ENCODE peak calls at places on chromosomes 16 and 17, in nine cellular contexts. W is GM10248; O is hepatocyte; G is H1; C is fibroblast of mammary gland; R is body of pancreas; X is lung; Z is heart left ventricle; T is CD4-positive, alpha-beta T cell. V is an unnamed sample.

GRCh38 chr17:38538906-38539305 is 66.8 kb downstream of the SRCIN1 start:
- DNase-seq in X (no peak), T (no peak), G (no peak), R (peak), C (no peak), W (no peak), Z (no peak), O (no peak), V (no peak)

GRCh38 chr17:29710891-29711418 is 88.2 kb upstream of the CORO6 start:
- DNase-seq in X (no peak), R (no peak), W (no peak), O (peak), C (peak), T (no peak), Z (no peak), G (no peak), V (peak)

GRCh38 chr16:23316232-23316631 is 14.1 kb downstream of the SCNN1B start:
- DNase-seq in R (no peak), X (no peak), T (no peak), W (no peak), C (no peak), Z (no peak), O (no peak), G (no peak), V (no peak)

GRCh38 chr17:43545383-43545632 is 832 bp downstream of the ETV4 start:
- DNase-seq in R (peak), W (peak), O (no peak), X (peak), G (no peak), C (no peak), Z (peak), T (no peak), V (no peak)

GRCh38 chr17:28216528-28216927 is 102.5 kb upstream of the TMEM97 start:
- DNase-seq in G (no peak), W (no peak), C (peak), Z (no peak), R (no peak), T (no peak), X (no peak), O (no peak), V (peak)

GRCh38 chr16:12517310-12517694 is 286.4 kb downstream of the CPPED1 start:
- DNase-seq in W (no peak), R (no peak), G (no peak), T (no peak), X (no peak), Z (no peak), C (no peak), O (no peak), V (no peak)

GRCh38 chr17:6755731-6756184 is at the start of gene XAF1:
- DNase-seq in O (no peak), R (no peak), T (peak), C (peak), W (peak), X (peak), Z (peak), G (no peak), V (peak)

GRCh38 chr17:43723697-43724359 is 34.8 kb downstream of the SOST start:
- DNase-seq in O (no peak), Z (no peak), G (no peak), R (no peak), X (no peak), T (no peak), W (no peak), C (peak), V (peak)

GRCh38 chr17:13073013-13073412 is 55.2 kb upstream of the ELAC2 start:
- DNase-seq in Z (no peak), W (no peak), C (no peak), G (no peak), T (no peak), O (no peak), X (no peak), R (no peak), V (no peak)

GRCh38 chr16:28826141-28826540 is 3.3 kb downstream of the ATXN2L start:
- DNase-seq in Z (no peak), C (peak), X (no peak), O (no peak), T (no peak), R (no peak), W (no peak), G (no peak), V (no peak)

GRCh38 chr16:53061701-53062159 is 6.9 kb downstream of the CHD9 start:
- DNase-seq in C (no peak), Z (peak), G (no peak), T (no peak), W (peak), X (peak), R (no peak), O (no peak), V (no peak)

GRCh38 chr16:51465026-51465425 is 314.0 kb upstream of the SALL1 start:
- DNase-seq in O (no peak), R (no peak), Z (no peak), W (no peak), G (no peak), T (no peak), C (peak), X (no peak), V (peak)

GRCh38 chr17:79707931-79708891 is 22.5 kb upstream of the ENPP7 start:
- DNase-seq in G (no peak), T (peak), Z (peak), W (peak), O (peak), C (peak), X (no peak), R (peak), V (peak)

GRCh38 chr17:81912441-81913309 is 1.5 kb upstream of the PCYT2 start:
- DNase-seq in O (peak), W (no peak), X (no peak), T (no peak), G (no peak), R (no peak), C (no peak), Z (no peak), V (no peak)

GRCh38 chr17:13888043-13888442 is 181.3 kb upstream of the COX10 start:
- DNase-seq in R (peak), G (no peak), C (peak), O (peak), W (no peak), T (no peak), X (no peak), Z (peak), V (no peak)

GRCh38 chr17:74971842-74972106 is 785 bp downstream of the HID1 start:
- DNase-seq in W (no peak), T (no peak), G (no peak), R (no peak), O (no peak), X (no peak), Z (no peak), C (no peak), V (no peak)

GRCh38 chr16:89037261-89038152 is 56.1 kb upstream of the ACSF3 start:
- DNase-seq in Z (no peak), C (peak), W (peak), T (peak), O (peak), X (no peak), R (no peak), G (peak), V (peak)

GRCh38 chr17:81332949-81333570 is 38.0 kb upstream of the SLC38A10 start:
- DNase-seq in X (no peak), G (no peak), T (no peak), C (no peak), R (no peak), O (no peak), W (no peak), Z (no peak), V (no peak)

GRCh38 chr16:85759631-85760419 is 8.9 kb upstream of the C16orf74 start:
- DNase-seq in C (no peak), Z (no peak), X (no peak), R (peak), G (no peak), W (peak), T (peak), O (no peak), V (no peak)

GRCh38 chr17:34171245-34171818 is 83.8 kb upstream of the CCL2 start:
- DNase-seq in O (peak), G (no peak), R (peak), W (peak), Z (peak), X (peak), C (peak), T (peak), V (peak)

GRCh38 chr17:15343749-15344148 is 2.4 kb upstream of the TEKT3 start:
- DNase-seq in R (no peak), G (no peak), T (no peak), Z (no peak), C (peak), O (peak), X (no peak), W (no peak), V (peak)

GRCh38 chr16:85570213-85570734 is 42.8 kb upstream of the GSE1 start:
- DNase-seq in O (no peak), Z (no peak), T (no peak), R (no peak), C (no peak), W (peak), X (no peak), G (no peak), V (no peak)

GRCh38 chr16:78503501-78504110 is 404.2 kb downstream of the WWOX start:
- DNase-seq in G (no peak), X (peak), Z (peak), C (peak), R (peak), O (peak), W (peak), T (peak), V (no peak)

GRCh38 chr17:78684026-78684425 is 98.0 kb downstream of the CYTH1 start:
- DNase-seq in C (no peak), X (no peak), R (no peak), G (no peak), T (no peak), Z (no peak), W (no peak), O (no peak), V (no peak)

GRCh38 chr17:36686123-36686669 is 84.8 kb downstream of the MRM1 start:
- DNase-seq in R (no peak), T (no peak), W (no peak), X (no peak), O (no peak), Z (no peak), C (no peak), G (no peak), V (peak)

GRCh38 chr16:29664133-29664912 is 1.3 kb downstream of the SPN start:
- DNase-seq in C (no peak), T (peak), R (peak), W (peak), Z (no peak), X (no peak), G (no peak), O (no peak), V (no peak)

GRCh38 chr17:51079049-51079448 is 41.6 kb downstream of the SPAG9 start:
- DNase-seq in C (peak), X (no peak), T (no peak), R (no peak), O (no peak), W (no peak), Z (no peak), G (no peak), V (peak)

GRCh38 chr16:87715231-87715630 is 50.6 kb downstream of the KLHDC4 start:
- DNase-seq in Z (no peak), R (no peak), C (no peak), G (no peak), W (no peak), T (no peak), X (no peak), O (no peak), V (no peak)

GRCh38 chr17:58302171-58302918 is 21.6 kb upstream of the MPO start:
- DNase-seq in Z (peak), R (no peak), T (no peak), O (no peak), X (peak), G (no peak), C (no peak), W (no peak), V (no peak)

GRCh38 chr16:51971184-51971583 is 575.8 kb downstream of the TOX3 start:
- DNase-seq in W (no peak), O (peak), X (no peak), C (peak), G (no peak), R (no peak), Z (no peak), T (no peak), V (peak)

GRCh38 chr16:55203570-55203969 is 120.4 kb upstream of the IRX6 start:
- DNase-seq in O (no peak), T (no peak), C (no peak), X (no peak), W (no peak), Z (no peak), R (no peak), G (no peak), V (no peak)

GRCh38 chr16:86737083-86737482 is 158.7 kb downstream of the FOXL1 start:
- DNase-seq in O (no peak), T (no peak), R (no peak), Z (no peak), W (no peak), G (no peak), X (no peak), C (no peak), V (no peak)

GRCh38 chr17:33519692-33520091 is 226.6 kb upstream of the ASIC2 start:
- DNase-seq in Z (no peak), T (no peak), R (no peak), C (no peak), W (no peak), O (no peak), G (no peak), X (no peak), V (no peak)

GRCh38 chr17:8126306-8127066 is 2.6 kb upstream of the HES7 start:
- DNase-seq in T (no peak), W (peak), Z (no peak), C (no peak), X (no peak), G (no peak), O (peak), R (peak), V (no peak)

GRCh38 chr16:73473713-73474112 is 425.8 kb upstream of the ZFHX3 start:
- DNase-seq in X (no peak), O (peak), C (no peak), W (no peak), Z (no peak), T (no peak), G (no peak), R (no peak), V (no peak)

GRCh38 chr17:38703742-38704644 is 1.1 kb upstream of the MLLT6 start:
- DNase-seq in O (peak), Z (peak), T (peak), X (peak), G (peak), W (peak), R (peak), C (peak), V (no peak)

GRCh38 chr17:319266-319665 is 33.3 kb downstream of the RPH3AL start:
- DNase-seq in C (no peak), O (no peak), T (no peak), W (no peak), X (no peak), G (no peak), R (peak), Z (no peak), V (no peak)

GRCh38 chr17:15892679-15893332 is 52.1 kb upstream of the ADORA2B start:
- DNase-seq in Z (no peak), W (no peak), X (no peak), G (no peak), C (no peak), R (peak), T (no peak), O (no peak), V (no peak)

GRCh38 chr17:67628580-67629013 is 89.1 kb upstream of the NOL11 start:
- DNase-seq in Z (no peak), C (peak), R (peak), W (peak), X (peak), O (no peak), G (peak), T (no peak), V (no peak)
- TF ChIP-seq CTCF in Z (peak), C (peak), R (peak), W (peak), X (no peak), O (no peak), G (peak), T (no peak), V (peak)

GRCh38 chr17:48558057-48558456 is 13.1 kb upstream of the HOXB2 start:
- DNase-seq in T (no peak), O (no peak), X (no peak), W (no peak), R (no peak), Z (no peak), C (no peak), G (no peak), V (no peak)

GRCh38 chr17:48558731-48559608 is 14.1 kb upstream of the HOXB2 start:
- DNase-seq in G (no peak), R (no peak), Z (no peak), O (no peak), C (no peak), T (no peak), W (no peak), X (no peak), V (no peak)

GRCh38 chr17:48555616-48556533 is 11.0 kb upstream of the HOXB2 start:
- DNase-seq in R (no peak), C (no peak), G (no peak), T (no peak), X (no peak), W (no peak), Z (no peak), O (no peak), V (no peak)

GRCh38 chr17:48555183-48555615 is 10.3 kb upstream of the HOXB2 start:
- DNase-seq in T (no peak), W (no peak), X (no peak), O (peak), G (no peak), C (peak), R (no peak), Z (no peak), V (no peak)

DNA sequence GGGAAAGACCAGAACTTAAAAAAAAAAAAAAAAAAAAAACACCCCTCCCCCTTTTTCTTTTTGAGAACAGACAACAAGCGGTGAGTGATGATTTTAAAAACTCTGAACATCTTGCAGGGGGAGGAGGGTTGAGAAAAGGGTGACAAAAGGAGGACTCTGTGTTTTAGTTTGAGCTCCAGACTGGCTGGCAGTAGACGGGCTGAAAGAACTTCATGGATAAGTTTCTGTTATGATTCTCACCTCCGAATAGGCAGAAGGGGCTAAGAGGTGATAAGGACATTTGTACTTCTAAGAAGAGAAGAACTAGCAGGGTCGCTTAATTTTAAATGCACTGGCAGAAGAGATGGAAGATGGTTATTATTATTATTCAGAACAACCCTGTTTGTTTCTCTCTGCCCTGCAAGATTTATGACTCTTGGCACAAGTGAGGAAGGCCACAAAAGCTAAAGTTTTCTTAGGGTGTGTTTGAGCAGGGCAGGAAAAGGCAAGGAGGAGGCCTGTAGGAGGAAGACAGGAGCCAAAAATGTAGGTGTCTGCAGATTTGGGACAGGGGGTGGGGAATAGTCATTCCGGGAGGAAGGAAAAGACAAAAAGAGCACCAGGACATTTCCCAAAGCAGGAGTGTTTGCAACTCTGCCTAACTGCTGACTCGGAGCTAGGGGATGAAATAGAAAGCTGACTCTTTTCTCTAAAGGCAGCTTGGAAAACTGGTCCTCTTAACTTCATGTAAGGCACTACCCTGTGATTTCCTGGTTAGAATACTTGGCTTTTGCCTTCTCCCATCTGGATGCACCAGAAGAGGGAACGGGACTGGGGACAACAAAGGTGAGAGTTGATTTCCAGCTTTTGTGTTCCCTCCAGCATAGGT is 11.9 kb upstream of the HOXB2 start:
- DNase-seq in T (no peak), O (no peak), R (no peak), G (no peak), Z (no peak), X (no peak), W (no peak), C (peak), V (no peak)
- TF ChIP-seq CTCF in T (no peak), O (no peak), R (no peak), G (no peak), Z (no peak), X (no peak), W (no peak), C (no peak), V (no peak)

GRCh38 chr17:45050680-45051059 is 762 bp downstream of the DCAKD start:
- DNase-seq in G (no peak), T (peak), C (peak), Z (no peak), O (peak), X (no peak), R (no peak), W (no peak), V (no peak)

GRCh38 chr17:45052052-45052772 is 780 bp upstream of the DCAKD start:
- DNase-seq in R (peak), O (peak), W (no peak), Z (peak), X (peak), T (peak), C (peak), G (no peak), V (no peak)

GRCh38 chr17:45051060-45051719 is at the start of gene DCAKD:
- DNase-seq in T (peak), Z (peak), O (peak), G (peak), R (peak), X (peak), W (peak), C (peak), V (peak)

GRCh38 chr17:45046536-45047125 is 4.8 kb downstream of the DCAKD start:
- DNase-seq in C (peak), W (no peak), T (no peak), Z (no peak), R (no peak), X (no peak), G (no peak), O (no peak), V (peak)

DNA sequence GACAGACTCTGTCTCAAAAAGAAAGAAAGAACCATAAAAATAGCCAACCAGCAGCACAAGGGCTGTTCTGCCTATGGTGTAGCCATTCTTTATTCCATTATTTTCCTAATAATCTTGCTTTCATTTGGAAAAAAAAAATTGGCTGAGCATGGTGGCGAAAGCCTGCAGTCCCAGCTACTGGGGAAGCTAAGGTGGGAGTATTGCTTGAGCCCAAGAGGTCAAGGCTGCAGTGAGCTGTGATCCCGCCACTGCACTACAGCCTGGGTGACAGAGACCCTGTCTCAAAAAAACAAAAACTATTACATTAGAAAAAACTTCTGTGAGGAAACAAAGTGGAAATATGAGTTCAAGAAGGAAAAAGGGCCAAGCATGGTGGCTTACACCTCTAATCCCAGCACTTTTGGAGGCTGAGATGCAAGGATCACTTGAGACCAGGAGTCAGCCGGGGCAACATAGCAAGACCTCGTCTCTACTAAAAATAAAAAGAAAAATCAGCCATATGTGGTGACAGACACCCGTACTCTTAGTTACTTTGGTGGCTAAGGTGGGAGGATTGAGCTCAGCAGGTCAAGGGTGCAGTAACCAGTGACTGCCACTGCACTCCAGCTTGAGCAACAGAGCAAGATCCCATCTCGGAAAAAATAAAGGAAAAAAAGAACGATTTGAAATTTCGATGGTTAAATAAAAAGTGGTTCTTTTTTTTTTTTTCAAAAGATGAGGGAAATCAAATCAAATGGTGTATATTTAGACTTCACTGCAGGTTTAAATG is 2.5 kb downstream of the DCAKD start:
- DNase-seq in C (no peak), O (no peak), T (no peak), R (no peak), W (no peak), X (no peak), G (no peak), Z (no peak), V (no peak)
- TF ChIP-seq CTCF in C (peak), O (peak), T (no peak), R (no peak), W (no peak), X (no peak), G (no peak), Z (no peak), V (peak)

GRCh38 chr17:77379065-77379428 is 238.3 kb downstream of the SEC14L1 start:
- DNase-seq in C (no peak), T (no peak), R (no peak), W (no peak), O (no peak), G (no peak), X (no peak), Z (no peak), V (no peak)

GRCh38 chr17:77381731-77382130 is 241.0 kb downstream of the SEC14L1 start:
- DNase-seq in Z (no peak), X (no peak), G (no peak), R (no peak), C (no peak), W (no peak), O (no peak), T (no peak), V (no peak)

GRCh38 chr17:77381185-77381700 is 240.5 kb downstream of the SEC14L1 start:
- DNase-seq in W (no peak), Z (no peak), G (no peak), C (no peak), O (peak), T (no peak), X (no peak), R (no peak), V (no peak)

GRCh38 chr17:77379837-77380236 is 239.1 kb downstream of the SEC14L1 start:
- DNase-seq in X (no peak), T (no peak), W (no peak), Z (no peak), C (no peak), R (no peak), G (no peak), O (no peak), V (no peak)

GRCh38 chr17:77380411-77381184 is 239.8 kb downstream of the SEC14L1 start:
- DNase-seq in C (no peak), G (no peak), Z (no peak), T (no peak), X (no peak), W (no peak), O (no peak), R (no peak), V (no peak)
- TF ChIP-seq CTCF in C (no peak), G (no peak), Z (no peak), T (no peak), X (no peak), W (no peak), O (no peak), R (no peak), V (no peak)